ENCODE peak calls at places on chromosomes 7 and 10, in six cellular contexts. C is sigmoid colon, Q is breast epithelium, F is gastrocnemius medialis, U is foreskin keratinocyte, S is RWPE1. I is an unnamed sample.

GRCh38 chr10:133133471-133134231 is 26.4 kb upstream of the KNDC1 start:
- DNase-seq in Q (peak; percentile 50), S (no peak), F (no peak), U (no peak), C (no peak), I (no peak)

GRCh38 chr10:119489572-119490326 is 52.8 kb downstream of the RGS10 start:
- DNase-seq in F (no peak), U (no peak), C (peak; percentile 71), S (peak; percentile 62), Q (no peak), I (no peak)

GRCh38 chr7:19508821-19509220 is 200.0 kb downstream of the POLR1F start:
- DNase-seq in S (no peak), C (no peak), F (no peak), Q (no peak), U (no peak), I (no peak)

GRCh38 chr10:25724241-25724640 is 209.8 kb upstream of the MYO3A start:
- DNase-seq in F (no peak), C (no peak), U (no peak), Q (no peak), S (no peak), I (no peak)

GRCh38 chr10:285216-285967 is 150.1 kb downstream of the ZMYND11 start:
- DNase-seq in F (no peak), S (no peak), C (peak; percentile 48), Q (no peak), U (no peak), I (no peak)

GRCh38 chr7:115694424-115694823 is 336.1 kb downstream of the TFEC start:
- DNase-seq in S (no peak), F (no peak), U (no peak), C (no peak), Q (no peak), I (no peak)

GRCh38 chr10:96352587-96352986 is 6.2 kb downstream of the OPALIN start:
- DNase-seq in U (no peak), S (no peak), Q (no peak), F (no peak), C (no peak), I (no peak)

GRCh38 chr10:32148864-32149256 is 92.6 kb upstream of the KIF5B start:
- DNase-seq in Q (no peak), U (no peak), S (no peak), C (no peak), F (no peak), I (no peak)

GRCh38 chr7:75698358-75698757 is 40.4 kb downstream of the HIP1 start:
- DNase-seq in C (no peak), Q (no peak), U (no peak), S (no peak), F (no peak), I (no peak)

GRCh38 chr7:68680235-68680872 is 917.9 kb upstream of the AUTS2 start:
- DNase-seq in Q (no peak), S (no peak), U (no peak), F (no peak), C (no peak), I (no peak)

GRCh38 chr7:21261627-21262564 is 166.0 kb upstream of the SP4 start:
- DNase-seq in C (no peak), S (peak; percentile 35), U (no peak), Q (no peak), F (no peak), I (no peak)

GRCh38 chr10:132554991-132555647 is 17.5 kb downstream of the INPP5A start:
- DNase-seq in F (no peak), U (no peak), Q (no peak), S (no peak), C (peak; percentile 64), I (peak; percentile 61)

GRCh38 chr7:40329601-40330153 is 194.9 kb downstream of the SUGCT start:
- DNase-seq in F (no peak), S (peak; percentile 74), U (no peak), C (no peak), Q (no peak), I (no peak)

GRCh38 chr7:138125598-138126111 is 49.4 kb downstream of the AKR1D1 start:
- DNase-seq in C (no peak), Q (no peak), U (no peak), S (peak; percentile 64), F (no peak), I (no peak)

GRCh38 chr7:37425504-37425903 is 23.2 kb downstream of the ELMO1 start:
- DNase-seq in S (no peak), U (no peak), Q (no peak), C (no peak), F (no peak), I (no peak)

GRCh38 chr7:158362912-158363905 is 224.4 kb downstream of the PTPRN2 start:
- DNase-seq in Q (peak; percentile 49), C (peak; percentile 55), S (no peak), U (no peak), F (no peak), I (no peak)

GRCh38 chr7:2288986-2289611 is 25.1 kb downstream of the SNX8 start:
- DNase-seq in Q (no peak), U (no peak), S (no peak), F (no peak), C (no peak), I (no peak)

GRCh38 chr10:47456794-47457527 is 27.0 kb downstream of the ANXA8 start:
- DNase-seq in S (no peak), C (no peak), U (no peak), F (no peak), Q (no peak), I (no peak)

GRCh38 chr7:36526720-36527548 is 137.3 kb downstream of the ANLN start:
- DNase-seq in U (peak; percentile 75), Q (no peak), C (no peak), F (no peak), S (peak; percentile 92), I (no peak)

GRCh38 chr10:3467052-3467906 is 294.7 kb upstream of the PITRM1 start:
- DNase-seq in F (peak; percentile 86), C (peak; percentile 88), U (peak; percentile 99), S (peak; percentile 76), Q (peak; percentile 83), I (peak; percentile 87)
- H3K27ac ChIP-seq in F (peak overlapping the region; percentile 94), C (peak overlapping the region; percentile 83), U (peak overlapping the region; percentile 99), S (peak overlapping the region; percentile 96), Q (peak overlapping the region; percentile 96), I (peak overlapping the region; percentile 46)

DNA sequence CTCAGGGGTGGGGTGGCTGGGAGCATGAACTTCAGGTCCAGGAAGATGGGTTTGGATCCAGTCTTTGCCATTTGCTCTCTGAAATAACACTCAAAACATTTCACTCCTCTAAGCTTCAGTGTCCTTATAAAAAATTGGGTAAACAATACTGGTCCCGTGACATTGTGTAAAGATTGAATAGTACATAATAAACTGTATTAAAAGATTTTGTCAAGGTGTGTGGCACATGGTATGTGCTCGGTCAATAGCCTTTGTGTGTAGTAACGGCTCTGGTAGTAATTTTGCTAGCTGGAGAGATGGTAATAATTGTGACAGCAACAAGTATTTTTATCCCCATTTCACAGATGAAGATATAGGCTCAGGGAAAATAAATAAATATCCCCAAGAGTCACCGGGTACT is 4.3 kb downstream of the SFTPA2 start:
- DNase-seq in U (no peak), F (no peak), Q (no peak), S (no peak), C (no peak), I (no peak)
- TF ChIP-seq CTCF in U (no peak), F (no peak), Q (no peak), S (no peak), C (no peak), I (no peak)

DNA sequence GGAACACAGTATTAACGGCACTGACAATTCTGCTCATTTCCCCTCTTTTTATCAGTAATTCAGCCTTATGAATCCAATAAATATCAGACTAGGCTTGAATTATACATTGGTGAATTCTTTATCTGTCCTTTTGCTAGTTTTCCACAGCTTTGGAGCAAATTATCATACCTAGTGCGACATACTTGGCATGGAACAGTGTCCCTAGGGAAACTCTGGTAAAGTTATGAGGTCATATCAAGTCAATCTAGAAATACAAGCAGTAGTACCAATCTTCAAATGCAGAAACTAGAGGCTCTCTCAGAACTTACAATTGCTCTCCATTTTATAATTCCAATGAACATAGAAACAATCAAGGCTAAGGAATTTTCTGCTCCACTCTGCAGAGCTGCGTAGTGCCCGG is 449.3 kb upstream of the NPVF start:
- DNase-seq in S (no peak), Q (no peak), C (no peak), U (no peak), F (no peak), I (no peak)
- H3K27ac ChIP-seq in S (no peak overlapping the region), Q (no peak overlapping the region), C (no peak overlapping the region), U (no peak overlapping the region), F (no peak overlapping the region), I (no peak overlapping the region)

GRCh38 chr7:98811299-98811698 is 58.5 kb downstream of the TMEM130 start:
- DNase-seq in Q (no peak), U (no peak), C (no peak), F (no peak), S (no peak), I (no peak)
- TF ChIP-seq CTCF in Q (no peak), U (no peak), C (no peak), F (no peak), S (no peak), I (no peak)

GRCh38 chr10:6589287-6590094 is 9.4 kb upstream of the PRKCQ start:
- DNase-seq in Q (no peak), U (no peak), F (peak; percentile 47), C (no peak), S (no peak), I (no peak)
- H3K27ac ChIP-seq in Q (no peak overlapping the region), U (no peak overlapping the region), F (no peak overlapping the region), C (no peak overlapping the region), S (no peak overlapping the region), I (no peak overlapping the region)

GRCh38 chr7:7848245-7848644 is 120.4 kb upstream of the GLCCI1 start:
- DNase-seq in C (no peak), Q (no peak), S (no peak), U (no peak), F (no peak), I (no peak)
- TF ChIP-seq CTCF in C (no peak), Q (no peak), S (no peak), U (no peak), F (no peak), I (no peak)

DNA sequence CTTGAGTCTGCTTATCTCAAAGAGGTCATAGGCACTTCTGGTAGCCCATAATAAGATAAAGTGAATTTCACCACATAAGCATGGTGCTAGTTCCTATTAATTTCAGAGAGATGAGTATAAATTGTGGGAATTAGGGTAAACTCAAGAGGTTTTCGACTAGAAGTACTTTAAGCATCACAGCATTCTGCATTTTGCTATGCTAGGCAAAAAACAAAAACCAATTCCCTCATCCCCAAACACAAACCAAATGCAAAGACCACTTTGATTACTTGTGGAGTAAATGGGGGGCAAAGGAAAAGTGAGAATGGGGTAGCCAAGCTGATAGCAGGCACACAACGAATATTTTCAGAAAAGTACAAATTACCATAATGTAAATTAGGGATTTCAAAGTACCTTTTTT is 455.3 kb downstream of the PHTF2 start:
- DNase-seq in F (no peak), U (no peak), S (no peak), C (no peak), Q (no peak), I (no peak)
- H3K27ac ChIP-seq in F (no peak overlapping the region), U (no peak overlapping the region), S (no peak overlapping the region), C (no peak overlapping the region), Q (no peak overlapping the region), I (no peak overlapping the region)

I was measured in heart right ventricle.